ENCODE peak calls at places on chromosomes 6 and 20, in four cellular contexts. One of them, this sample, is unnamed.

GRCh38 chr20:46999821-47000465 is 105.3 kb downstream of the EYA2 start:
- DNase-seq in neural crest cell: no peak
- DNase-seq in BE2C: no peak
- DNase-seq in fibroblast of lung: no peak
- DNase-seq in this sample: no peak

GRCh38 chr6:67766061-67766460 is 869.0 kb upstream of the ADGRB3 start:
- DNase-seq in neural crest cell: no peak
- DNase-seq in BE2C: no peak
- DNase-seq in fibroblast of lung: peak; percentile 86
- DNase-seq in this sample: no peak

GRCh38 chr20:11919046-11919445 is 1.4 kb downstream of the BTBD3 start:
- DNase-seq in neural crest cell: no peak
- DNase-seq in BE2C: no peak
- DNase-seq in fibroblast of lung: peak; percentile 22
- DNase-seq in this sample: no peak

GRCh38 chr20:57414867-57415592 is 23.8 kb downstream of the RBM38 start:
- DNase-seq in neural crest cell: no peak
- DNase-seq in BE2C: peak; percentile 80
- DNase-seq in fibroblast of lung: no peak
- DNase-seq in this sample: no peak

GRCh38 chr6:37623666-37624065 is 74.0 kb downstream of the MDGA1 start:
- DNase-seq in neural crest cell: no peak
- DNase-seq in BE2C: no peak
- DNase-seq in fibroblast of lung: no peak
- DNase-seq in this sample: no peak

GRCh38 chr6:139990865-139991264 is 616.4 kb upstream of the CITED2 start:
- DNase-seq in neural crest cell: no peak
- DNase-seq in BE2C: no peak
- DNase-seq in fibroblast of lung: no peak
- DNase-seq in this sample: no peak

GRCh38 chr6:168515376-168515775 is 74.4 kb downstream of the SMOC2 start:
- DNase-seq in neural crest cell: no peak
- DNase-seq in BE2C: no peak
- DNase-seq in fibroblast of lung: no peak
- DNase-seq in this sample: no peak

GRCh38 chr6:1832844-1833787 is 223.4 kb downstream of the FOXC1 start:
- DNase-seq in neural crest cell: no peak
- DNase-seq in BE2C: peak; percentile 54
- DNase-seq in fibroblast of lung: peak; percentile 60
- DNase-seq in this sample: peak; percentile 42

GRCh38 chr20:35854697-35855434 is 83.1 kb downstream of the PHF20 start:
- DNase-seq in neural crest cell: no peak
- DNase-seq in BE2C: no peak
- DNase-seq in fibroblast of lung: peak; percentile 86
- DNase-seq in this sample: no peak

GRCh38 chr20:53957421-53958172 is 112.8 kb downstream of the BCAS1 start:
- DNase-seq in neural crest cell: no peak
- DNase-seq in BE2C: no peak
- DNase-seq in fibroblast of lung: peak; percentile 90
- DNase-seq in this sample: no peak

GRCh38 chr6:111086685-111087084 is 618 bp upstream of the SLC16A10 start:
- DNase-seq in neural crest cell: no peak
- DNase-seq in BE2C: no peak
- DNase-seq in fibroblast of lung: no peak
- DNase-seq in this sample: no peak

GRCh38 chr6:106256201-106256968 is 69.2 kb downstream of the ATG5 start:
- DNase-seq in neural crest cell: no peak
- DNase-seq in BE2C: no peak
- DNase-seq in fibroblast of lung: peak; percentile 57
- DNase-seq in this sample: no peak

GRCh38 chr6:131949909-131950766 is 1.0 kb downstream of the CCN2 start:
- DNase-seq in neural crest cell: peak; percentile 74
- DNase-seq in BE2C: peak; percentile 69
- DNase-seq in fibroblast of lung: peak; percentile 91
- DNase-seq in this sample: peak; percentile 84

GRCh38 chr6:137722749-137723272 is 144.2 kb upstream of the TNFAIP3 start:
- DNase-seq in neural crest cell: no peak
- DNase-seq in BE2C: no peak
- DNase-seq in fibroblast of lung: peak; percentile 59
- DNase-seq in this sample: no peak

GRCh38 chr6:30329331-30329730 is 2.6 kb downstream of the TRIM39 start:
- DNase-seq in neural crest cell: no peak
- DNase-seq in BE2C: no peak
- DNase-seq in fibroblast of lung: no peak
- DNase-seq in this sample: no peak

GRCh38 chr20:32465092-32465900 is 107.2 kb downstream of the ASXL1 start:
- DNase-seq in neural crest cell: peak; percentile 44
- DNase-seq in BE2C: peak; percentile 47
- DNase-seq in fibroblast of lung: peak; percentile 87
- DNase-seq in this sample: peak; percentile 51

GRCh38 chr6:64217721-64218603 is 582.4 kb downstream of the PHF3 start:
- DNase-seq in neural crest cell: no peak
- DNase-seq in BE2C: no peak
- DNase-seq in fibroblast of lung: peak; percentile 2
- DNase-seq in this sample: no peak

GRCh38 chr6:356828-357251 is 34.7 kb upstream of the IRF4 start:
- DNase-seq in neural crest cell: no peak
- DNase-seq in BE2C: no peak
- DNase-seq in fibroblast of lung: no peak
- DNase-seq in this sample: no peak

GRCh38 chr20:35145141-35145564 is 2.0 kb downstream of the EDEM2 start:
- DNase-seq in neural crest cell: no peak
- DNase-seq in BE2C: no peak
- DNase-seq in fibroblast of lung: peak; percentile 62
- DNase-seq in this sample: no peak

GRCh38 chr20:41632896-41633295 is 14.7 kb upstream of the CHD6 start:
- DNase-seq in neural crest cell: no peak
- DNase-seq in BE2C: no peak
- DNase-seq in fibroblast of lung: peak; percentile 85
- DNase-seq in this sample: no peak

DNA sequence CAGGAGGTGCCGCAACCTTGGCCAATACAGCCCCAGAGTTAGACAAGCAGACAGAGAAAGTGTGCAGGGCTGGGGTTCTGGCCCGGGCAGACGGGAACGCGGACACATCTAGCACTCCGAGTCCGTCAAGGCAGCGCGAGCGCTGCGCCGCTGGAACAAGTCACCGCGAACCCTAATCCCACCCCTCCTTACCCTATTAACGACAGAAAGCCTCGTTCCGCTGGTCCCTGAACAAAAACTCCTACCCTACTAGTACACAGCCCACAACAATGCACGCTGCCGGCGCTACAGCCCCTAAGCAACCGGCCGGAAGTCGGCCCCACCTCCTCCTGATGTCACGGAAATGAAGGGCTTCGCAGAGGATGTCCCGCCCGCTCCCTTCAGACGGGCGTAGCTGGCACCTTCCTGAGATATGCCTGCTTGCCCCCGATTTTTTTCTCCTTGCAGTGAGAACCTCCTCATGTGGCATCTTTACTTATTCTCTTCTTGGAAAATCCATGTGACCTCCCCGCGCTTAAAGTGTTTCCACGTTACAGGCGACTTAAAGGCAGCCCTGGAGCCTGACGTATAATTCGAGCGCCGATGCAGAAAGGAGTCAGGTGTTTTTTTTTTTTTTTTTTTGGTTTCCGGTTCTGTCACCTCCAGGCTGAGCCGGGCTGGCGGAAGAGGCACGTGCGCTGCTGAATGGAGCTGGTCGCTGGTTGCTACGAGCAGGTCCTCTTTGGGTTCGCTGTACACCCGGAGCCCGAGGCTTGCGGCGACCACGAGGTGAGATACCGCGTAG is at the start of the genes C6orf52 and PAK1IP1:
- DNase-seq in neural crest cell: peak; percentile 77
- DNase-seq in BE2C: peak; percentile 91
- DNase-seq in fibroblast of lung: peak; percentile 93
- DNase-seq in this sample: peak; percentile 82
- TF ChIP-seq CTCF in neural crest cell: no peak
- TF ChIP-seq CTCF in BE2C: no peak
- TF ChIP-seq CTCF in fibroblast of lung: no peak
- TF ChIP-seq CTCF in this sample: no peak

DNA sequence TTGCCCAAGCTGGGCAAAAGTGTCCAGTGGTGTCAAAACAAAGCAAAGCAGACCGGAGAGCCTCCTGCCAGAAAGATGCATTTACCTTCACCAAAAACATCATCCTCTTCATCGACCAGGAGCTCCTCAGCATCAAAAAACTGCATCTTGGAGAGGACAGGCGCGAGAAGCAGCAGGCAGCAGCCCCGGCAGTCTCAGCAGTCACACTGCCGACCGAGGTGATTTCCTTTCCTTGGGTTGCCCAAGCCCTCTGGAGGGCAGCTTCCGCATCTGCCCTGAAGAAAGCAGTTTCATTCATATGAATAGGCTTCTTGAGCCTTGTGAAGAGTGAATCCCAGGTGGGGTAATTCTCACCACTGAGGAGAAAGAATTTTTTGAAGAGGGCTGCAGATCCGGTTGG is at the start of gene RIPOR2:
- DNase-seq in neural crest cell: peak; percentile 12
- DNase-seq in BE2C: no peak
- DNase-seq in fibroblast of lung: no peak
- DNase-seq in this sample: peak; percentile 24
- TF ChIP-seq CTCF in neural crest cell: no peak
- TF ChIP-seq CTCF in BE2C: no peak
- TF ChIP-seq CTCF in fibroblast of lung: no peak
- TF ChIP-seq CTCF in this sample: no peak

GRCh38 chr6:127547909-127548649 is 28.9 kb upstream of the C6orf58 start:
- DNase-seq in neural crest cell: no peak
- DNase-seq in BE2C: no peak
- DNase-seq in fibroblast of lung: no peak
- DNase-seq in this sample: no peak
- TF ChIP-seq CTCF in neural crest cell: no peak
- TF ChIP-seq CTCF in BE2C: no peak
- TF ChIP-seq CTCF in fibroblast of lung: no peak
- TF ChIP-seq CTCF in this sample: no peak

DNA sequence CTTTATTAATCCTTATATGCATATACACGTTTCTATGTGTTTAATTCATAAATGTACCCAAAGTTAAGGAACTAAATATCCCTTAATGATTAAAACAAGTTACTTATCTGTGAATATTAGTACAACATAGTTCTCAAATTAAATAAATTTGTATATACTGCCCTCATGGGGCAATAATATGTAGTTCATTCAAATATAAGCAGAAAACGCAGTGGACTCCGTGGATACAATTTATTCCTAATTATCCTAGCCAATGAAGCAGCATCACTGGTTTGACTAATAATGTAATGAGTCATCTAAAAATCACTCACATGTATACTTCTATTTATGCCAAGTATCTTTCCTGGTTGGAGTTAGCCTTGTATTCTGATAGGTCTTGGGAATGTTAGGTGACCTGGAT is 111.6 kb downstream of the TBC1D32 start:
- DNase-seq in neural crest cell: no peak
- DNase-seq in BE2C: no peak
- DNase-seq in fibroblast of lung: peak; percentile 61
- DNase-seq in this sample: no peak
- TF ChIP-seq CTCF in neural crest cell: peak; percentile 62
- TF ChIP-seq CTCF in BE2C: no peak
- TF ChIP-seq CTCF in fibroblast of lung: no peak
- TF ChIP-seq CTCF in this sample: no peak

GRCh38 chr20:10316582-10316981 is 98.0 kb downstream of the SNAP25 start:
- DNase-seq in neural crest cell: no peak
- DNase-seq in BE2C: no peak
- DNase-seq in fibroblast of lung: no peak
- DNase-seq in this sample: no peak
- TF ChIP-seq CTCF in neural crest cell: peak; percentile 44
- TF ChIP-seq CTCF in BE2C: peak; percentile 44
- TF ChIP-seq CTCF in fibroblast of lung: peak; percentile 15
- TF ChIP-seq CTCF in this sample: no peak

GRCh38 chr6:42136508-42137191 is 5.8 kb downstream of the C6orf132 start:
- DNase-seq in neural crest cell: peak; percentile 26
- DNase-seq in BE2C: peak; percentile 73
- DNase-seq in fibroblast of lung: peak; percentile 91
- DNase-seq in this sample: peak; percentile 62
- TF ChIP-seq CTCF in neural crest cell: peak; percentile 53
- TF ChIP-seq CTCF in BE2C: peak; percentile 67
- TF ChIP-seq CTCF in fibroblast of lung: peak; percentile 31
- TF ChIP-seq CTCF in this sample: peak; percentile 41

DNA sequence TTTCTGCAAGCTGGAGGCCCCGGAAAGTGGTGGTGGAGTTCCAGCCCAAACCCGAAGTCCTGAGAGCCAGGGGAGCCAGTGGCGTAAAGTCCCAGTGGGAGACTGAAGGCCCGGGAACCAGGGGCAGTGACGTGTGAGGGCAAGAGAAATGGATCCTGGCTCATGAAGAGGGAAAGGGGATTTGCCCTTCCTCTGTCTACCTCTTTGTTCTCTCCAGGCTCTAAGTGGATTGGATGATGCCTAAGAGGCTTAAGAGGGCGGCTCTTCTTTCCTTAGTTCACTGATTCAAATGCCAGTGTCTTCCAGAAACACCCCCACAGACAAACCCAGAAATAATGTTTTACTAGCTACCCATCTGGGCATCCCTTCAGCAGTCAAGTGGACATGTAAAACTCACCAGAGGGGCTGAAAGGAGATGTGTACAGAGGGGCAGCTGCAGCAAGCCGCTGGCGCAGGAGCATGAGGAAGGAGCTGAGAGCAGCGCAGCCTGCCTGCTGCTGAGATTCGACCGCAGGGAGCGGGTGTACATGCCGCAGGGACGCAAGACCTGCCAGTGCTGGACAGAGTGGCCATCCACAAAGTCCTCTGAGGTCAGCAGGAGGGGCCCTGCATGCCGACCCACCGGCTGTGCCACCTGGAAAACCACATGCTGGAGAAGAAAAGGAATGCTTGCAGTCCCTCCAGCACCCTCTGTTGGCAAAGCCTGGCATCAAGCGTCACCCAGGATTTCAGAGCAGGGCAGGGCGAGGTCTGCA is 29.5 kb downstream of the CDYL start:
- DNase-seq in neural crest cell: peak; percentile 18
- DNase-seq in BE2C: peak; percentile 53
- DNase-seq in fibroblast of lung: peak; percentile 48
- DNase-seq in this sample: peak; percentile 52
- TF ChIP-seq CTCF in neural crest cell: peak; percentile 54
- TF ChIP-seq CTCF in BE2C: peak; percentile 74
- TF ChIP-seq CTCF in fibroblast of lung: peak; percentile 43
- TF ChIP-seq CTCF in this sample: peak; percentile 54